ENCODE peak calls at places on chromosomes 5 and 9, in eight cellular contexts. X is GM23248, W is aorta, S is kidney, O is pancreas, M is upper lobe of right lung, L is tibial nerve, N is colonic mucosa. Q is an unnamed sample. For H3K9me3, the result is how much of the 10 kb centered on the place peaks cover.

GRCh38 chr9:272251-273213 is 57.9 kb downstream of the DOCK8 start:
- DNase-seq in M (no peak), X (no peak), O (no peak), N (peak), W (no peak), L (peak), S (no peak), Q (no peak)

GRCh38 chr5:124394700-124395099 is 351.7 kb downstream of the ZNF608 start:
- DNase-seq in N (no peak), M (no peak), X (no peak), O (no peak), S (no peak), L (no peak), W (no peak), Q (no peak)

GRCh38 chr5:14996997-14997396 is 125.4 kb upstream of the ANKH start:
- DNase-seq in W (no peak), X (no peak), N (no peak), L (no peak), S (no peak), O (no peak), M (no peak), Q (no peak)

GRCh38 chr9:75930193-75930592 is 39.7 kb downstream of the PCSK5 start:
- DNase-seq in W (no peak), O (no peak), M (no peak), N (no peak), S (no peak), L (no peak), X (no peak), Q (no peak)

GRCh38 chr5:72066658-72067057 is 40.6 kb upstream of the MAP1B start:
- DNase-seq in X (peak), N (no peak), W (no peak), L (no peak), S (no peak), O (no peak), M (no peak), Q (no peak)

GRCh38 chr9:129174724-129175514 is 3.1 kb downstream of the IER5L start:
- DNase-seq in M (peak), X (peak), O (peak), N (peak), L (peak), W (peak), S (peak), Q (peak)

GRCh38 chr5:154829181-154829588 is 21.2 kb downstream of the FAXDC2 start:
- DNase-seq in O (no peak), S (no peak), W (no peak), X (no peak), L (no peak), N (peak), M (no peak), Q (no peak)

GRCh38 chr5:174903333-174903732 is 179.0 kb downstream of the MSX2 start:
- DNase-seq in L (no peak), N (no peak), S (no peak), O (no peak), W (no peak), M (no peak), X (no peak), Q (no peak)

GRCh38 chr5:138274189-138274853 is at the start of gene GFRA3:
- DNase-seq in W (no peak), O (peak), M (no peak), X (peak), L (no peak), N (no peak), S (no peak), Q (no peak)

GRCh38 chr5:133030343-133031005 is 4.1 kb upstream of the ZCCHC10 start:
- DNase-seq in X (no peak), N (no peak), L (no peak), O (no peak), M (no peak), W (no peak), S (no peak), Q (no peak)

GRCh38 chr5:129903466-129904101 is 681 bp upstream of the CHSY3 start:
- DNase-seq in O (no peak), W (no peak), X (no peak), M (no peak), S (no peak), N (no peak), L (peak), Q (no peak)

GRCh38 chr9:130891699-130892502 is 4.7 kb downstream of the QRFP start:
- DNase-seq in W (no peak), O (no peak), S (peak), L (no peak), N (no peak), M (no peak), X (no peak), Q (no peak)

GRCh38 chr9:77707696-77708095 is 59.6 kb upstream of the GNA14 start:
- DNase-seq in M (no peak), N (no peak), S (no peak), W (peak), L (peak), X (peak), O (no peak), Q (no peak)

GRCh38 chr9:123927625-123928308 is 2.2 kb downstream of the DENND1A start:
- DNase-seq in W (no peak), X (peak), L (no peak), M (no peak), O (no peak), N (peak), S (no peak), Q (peak)

GRCh38 chr9:126558051-126558665 is 55.6 kb upstream of the LMX1B start:
- DNase-seq in W (no peak), M (peak), X (peak), S (no peak), L (peak), O (peak), N (peak), Q (no peak)

GRCh38 chr5:179858241-179858585 is 404 bp downstream of the MRNIP start:
- DNase-seq in O (peak), S (peak), W (peak), N (peak), L (peak), M (peak), X (peak), Q (no peak)

GRCh38 chr9:221989-222776 is 7.5 kb downstream of the DOCK8 start:
- DNase-seq in W (no peak), N (no peak), L (no peak), M (no peak), X (no peak), S (no peak), O (no peak), Q (no peak)

GRCh38 chr5:96112703-96113102 is 151.1 kb upstream of the ELL2 start:
- DNase-seq in O (no peak), N (no peak), W (no peak), L (no peak), M (no peak), X (no peak), S (no peak), Q (no peak)

GRCh38 chr5:123487298-123487697 is 24.7 kb upstream of the CSNK1G3 start:
- DNase-seq in M (no peak), N (no peak), W (no peak), X (peak), O (no peak), S (no peak), L (no peak), Q (no peak)

GRCh38 chr9:137972355-137972987 is 94.9 kb downstream of the CACNA1B start:
- DNase-seq in W (peak), X (no peak), L (no peak), M (peak), N (no peak), O (peak), S (peak), Q (no peak)

DNA sequence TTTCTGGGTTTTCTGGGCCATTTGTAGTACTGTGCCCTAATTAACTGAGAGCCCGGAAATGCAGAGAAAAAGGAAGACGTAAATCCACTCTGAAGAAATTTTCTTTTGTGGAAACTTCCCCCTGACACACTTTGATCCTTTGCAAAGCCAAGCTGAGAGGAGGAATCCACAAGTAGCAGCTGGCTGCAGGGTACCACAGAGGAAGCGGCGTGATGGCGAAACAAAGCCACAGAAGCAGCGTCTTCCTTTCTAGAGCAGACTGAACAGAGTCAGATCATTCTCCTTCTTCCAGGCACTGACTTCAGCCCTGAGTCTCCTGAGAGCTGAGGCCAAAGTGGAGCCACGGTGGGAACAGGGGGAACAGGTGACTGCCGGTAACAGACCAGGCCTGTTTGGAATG is 47.1 kb upstream of the ZNF354A start:
- DNase-seq in N (no peak), X (no peak), S (peak), L (no peak), W (peak), M (no peak), O (no peak), Q (no peak)
- H3K9me3 ChIP-seq in N (under half), X (under half), S (under half), L (under half), W (under half), M (under half), O (under half), Q (under half)

GRCh38 chr5:141362719-141363118 is 1.2 kb upstream of the PCDHGA5 start:
- DNase-seq in L (no peak), M (no peak), W (no peak), N (no peak), S (no peak), O (no peak), X (no peak), Q (no peak)

GRCh38 chr5:141371572-141372475 is 1.8 kb downstream of the PCDHGB3 start:
- DNase-seq in X (no peak), O (no peak), N (no peak), M (no peak), L (no peak), S (no peak), W (no peak), Q (no peak)

GRCh38 chr5:141369994-141370848 is at the start of gene PCDHGB3:
- DNase-seq in W (no peak), X (peak), S (no peak), L (no peak), M (no peak), O (no peak), N (no peak), Q (no peak)

GRCh38 chr5:141363952-141364660 is at the start of gene PCDHGA5:
- DNase-seq in X (no peak), W (peak), L (no peak), O (no peak), S (no peak), N (no peak), M (no peak), Q (no peak)

DNA sequence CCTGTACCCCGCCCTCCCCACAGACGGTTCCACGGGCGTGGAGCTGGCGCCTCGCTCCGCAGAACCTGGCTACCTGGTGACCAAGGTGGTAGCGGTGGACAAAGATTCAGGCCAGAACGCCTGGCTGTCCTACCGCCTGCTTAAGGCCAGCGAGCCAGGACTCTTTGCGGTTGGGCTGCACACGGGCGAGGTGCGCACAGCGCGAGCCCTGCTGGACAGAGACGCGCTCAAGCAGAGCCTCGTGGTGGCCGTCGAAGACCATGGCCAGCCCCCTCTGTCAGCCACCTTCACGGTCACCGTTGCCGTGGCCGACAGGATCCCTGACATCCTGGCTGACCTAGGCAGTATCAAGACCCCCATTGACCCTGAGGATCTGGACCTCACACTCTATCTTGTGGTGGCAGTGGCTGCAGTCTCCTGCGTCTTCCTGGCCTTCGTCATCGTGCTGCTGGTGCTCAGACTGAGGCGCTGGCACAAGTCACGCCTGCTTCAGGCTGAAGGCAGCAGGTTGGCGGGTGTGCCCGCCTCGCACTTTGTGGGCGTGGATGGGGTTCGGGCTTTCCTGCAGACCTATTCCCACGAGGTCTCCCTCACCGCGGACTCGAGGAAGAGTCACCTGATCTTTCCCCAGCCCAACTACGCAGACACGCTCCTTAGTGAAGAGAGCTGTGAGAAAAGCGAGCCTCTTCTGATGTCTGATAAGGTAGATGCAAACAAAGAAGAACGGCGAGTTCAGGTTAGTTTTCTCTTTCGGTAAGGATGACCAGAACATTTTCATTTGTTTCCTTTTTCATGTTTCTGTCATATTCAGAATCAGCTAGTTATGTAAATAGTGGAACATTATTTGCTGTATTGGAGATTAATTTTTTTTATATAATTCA is 2.3 kb downstream of the PCDHGA5 start:
- DNase-seq in N (no peak), L (no peak), X (no peak), S (no peak), W (no peak), M (no peak), O (no peak), Q (no peak)
- H3K9me3 ChIP-seq in N (under half), L (half or more), X (under half), S (under half), W (under half), M (under half), O (under half), Q (under half)

DNA sequence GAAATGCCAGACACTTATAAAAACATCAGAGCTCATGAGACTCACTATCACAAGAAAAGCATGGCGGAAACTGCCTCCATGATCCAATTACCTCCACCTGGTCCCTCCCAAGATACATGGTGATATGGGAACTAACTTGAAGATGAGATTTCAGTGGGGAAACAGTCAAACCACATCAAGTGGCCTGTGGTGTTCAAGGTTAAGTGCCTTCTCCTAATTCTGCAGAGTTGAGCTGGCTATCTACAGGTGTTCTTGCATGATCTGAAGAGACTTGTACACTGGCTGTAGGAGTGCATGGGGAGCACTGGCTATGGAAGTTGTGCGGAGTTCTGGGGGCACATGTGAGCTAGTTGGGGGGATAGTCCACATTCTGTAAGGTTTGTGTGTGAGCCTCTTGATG is 34.0 kb upstream of the CKS2 start:
- DNase-seq in W (no peak), N (no peak), L (no peak), X (no peak), S (no peak), O (no peak), M (no peak), Q (no peak)
- H3K9me3 ChIP-seq in W (under half), N (under half), L (under half), X (under half), S (under half), O (under half), M (under half), Q (under half)

GRCh38 chr5:36001032-36001431 is 9.8 kb upstream of the UGT3A1 start:
- DNase-seq in O (no peak), W (no peak), M (no peak), L (no peak), S (no peak), N (no peak), X (no peak), Q (no peak)

DNA sequence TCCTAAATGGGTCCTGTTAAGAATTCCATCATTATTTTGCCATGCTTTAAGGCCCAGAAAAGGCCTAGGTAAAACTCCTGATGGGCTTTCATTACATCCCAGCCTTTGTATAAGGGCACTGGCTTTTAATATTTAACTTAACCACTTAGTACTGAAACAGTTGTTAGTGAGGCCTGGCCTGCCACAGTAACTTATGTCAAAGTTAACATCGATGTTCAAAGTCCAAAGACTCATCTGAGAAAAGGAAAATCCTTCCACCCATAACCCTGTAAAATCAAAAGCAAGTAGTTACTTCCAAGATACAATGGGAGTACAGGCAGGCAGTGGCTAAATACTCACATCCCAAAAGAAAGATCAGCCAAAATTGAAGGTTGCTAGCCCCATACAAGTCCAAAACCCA is 15.0 kb upstream of the UGT3A1 start:
- DNase-seq in W (no peak), M (no peak), S (no peak), L (no peak), O (no peak), X (no peak), N (no peak), Q (no peak)
- H3K9me3 ChIP-seq in W (under half), M (under half), S (under half), L (under half), O (under half), X (under half), N (under half), Q (under half)

DNA sequence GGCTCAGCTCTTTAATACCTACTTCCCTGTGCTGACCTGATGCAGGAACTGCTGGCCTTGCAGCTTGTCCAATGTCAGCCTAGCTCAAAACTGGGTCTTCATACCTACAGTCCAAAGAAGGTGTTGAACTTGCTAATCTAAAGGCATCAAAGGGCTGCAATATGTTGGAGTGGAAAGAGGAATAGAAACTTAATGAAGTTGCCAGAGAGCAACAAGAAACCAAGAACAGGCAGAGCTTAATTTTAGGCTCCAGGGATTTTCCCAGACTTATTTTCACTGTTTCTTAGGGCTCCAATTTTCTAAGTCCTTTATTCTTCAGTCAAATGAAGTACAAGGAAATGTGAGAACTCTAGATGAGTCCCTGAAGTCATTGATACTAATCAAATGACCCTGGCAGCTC is 17.6 kb upstream of the ERCC6L2 start:
- DNase-seq in M (no peak), X (no peak), O (no peak), W (no peak), L (no peak), S (no peak), N (no peak), Q (no peak)
- H3K9me3 ChIP-seq in M (under half), X (under half), O (under half), W (under half), L (under half), S (under half), N (under half), Q (under half)

GRCh38 chr5:12110629-12111028 is 206.4 kb upstream of the CTNND2 start:
- DNase-seq in M (no peak), O (no peak), N (no peak), S (no peak), X (no peak), W (no peak), L (no peak), Q (no peak)
- H3K9me3 ChIP-seq in M (under half), O (under half), N (under half), S (under half), X (under half), W (under half), L (under half), Q (under half)

Q was measured in esophagus muscularis mucosa.